ENCODE peak calls at places on chromosomes 1 and 21, in four cellular contexts. H is cardiac muscle cell, G is fibroblast of the conjunctiva, A is Caki2. M is an unnamed sample.

GRCh38 chr1:38527373-38527966 is 332.1 kb downstream of the RRAGC start:
- DNase-seq in H (no peak), G (no peak), A (no peak), M (no peak)

GRCh38 chr1:9260086-9260766 is 25.7 kb downstream of the H6PD start:
- DNase-seq in H (no peak), G (no peak), A (no peak), M (no peak)

GRCh38 chr21:42047821-42048613 is 23.1 kb upstream of the UMODL1 start:
- DNase-seq in H (peak), G (peak), A (no peak), M (peak)

GRCh38 chr1:37294096-37294495 is 180.3 kb upstream of the ZC3H12A start:
- DNase-seq in H (no peak), G (no peak), A (no peak), M (no peak)

GRCh38 chr1:27496604-27497155 is 6.7 kb upstream of the WASF2 start:
- DNase-seq in H (peak), G (no peak), A (no peak), M (no peak)

GRCh38 chr1:160672789-160673695 is 26.2 kb upstream of the SLAMF1 start:
- DNase-seq in H (no peak), G (no peak), A (no peak), M (no peak)

GRCh38 chr1:153611356-153611755 is 1.6 kb downstream of the S100A16 start:
- DNase-seq in H (no peak), G (no peak), A (no peak), M (no peak)

GRCh38 chr1:47688161-47688560 is 250.3 kb downstream of the FOXD2 start:
- DNase-seq in H (no peak), G (no peak), A (no peak), M (no peak)

GRCh38 chr1:190328361-190328760 is 149.3 kb downstream of the BRINP3 start:
- DNase-seq in H (no peak), G (no peak), A (no peak), M (no peak)

GRCh38 chr1:32775640-32776337 is 41.4 kb downstream of the YARS1 start:
- DNase-seq in H (no peak), G (no peak), A (no peak), M (no peak)

GRCh38 chr1:166511754-166512153 is 327.5 kb upstream of the POGK start:
- DNase-seq in H (no peak), G (no peak), A (no peak), M (peak)

GRCh38 chr1:186775881-186776560 is 52.7 kb upstream of the PLA2G4A start:
- DNase-seq in H (no peak), G (no peak), A (no peak), M (peak)

GRCh38 chr1:221742555-221743415 is 896 bp upstream of the DUSP10 start:
- DNase-seq in H (peak), G (peak), A (peak), M (peak)

GRCh38 chr1:194102607-194103006 is 916.2 kb upstream of the B3GALT2 start:
- DNase-seq in H (no peak), G (no peak), A (no peak), M (no peak)

GRCh38 chr1:38006008-38006828 is 904 bp upstream of the FHL3 start:
- DNase-seq in H (no peak), G (no peak), A (no peak), M (no peak)

GRCh38 chr1:87956072-87956471 is 627.4 kb downstream of the LMO4 start:
- DNase-seq in H (peak), G (peak), A (peak), M (no peak)

GRCh38 chr1:77929806-77930205 is 41.4 kb downstream of the NEXN start:
- DNase-seq in H (no peak), G (no peak), A (no peak), M (no peak)

GRCh38 chr1:15618685-15619525 is 1.6 kb downstream of the DDI2 start:
- DNase-seq in H (peak), G (peak), A (no peak), M (peak)

GRCh38 chr1:198121058-198121829 is 35.6 kb upstream of the NEK7 start:
- DNase-seq in H (peak), G (no peak), A (peak), M (no peak)

GRCh38 chr1:209641216-209642181 is 10.7 kb downstream of the LAMB3 start:
- DNase-seq in H (peak), G (no peak), A (no peak), M (peak)

GRCh38 chr1:9591669-9592509 is 3.2 kb downstream of the TMEM201 start:
- DNase-seq in H (no peak), G (no peak), A (no peak), M (peak)

GRCh38 chr1:168112673-168113305 is 23.9 kb downstream of the GPR161 start:
- DNase-seq in H (peak), G (peak), A (peak), M (peak)